ENCODE peak calls at places on chromosomes 16 and 17, in six cellular contexts. Y, R, P, W, X and K are unnamed samples.

GRCh38 chr17:11736613-11737289 is 138.5 kb downstream of the DNAH9 start:
- DNase-seq in Y (no peak), R (no peak), P (no peak), W (no peak), X (no peak), K (no peak)

GRCh38 chr16:24837969-24838368 is 7.8 kb upstream of the SLC5A11 start:
- DNase-seq in Y (no peak), R (no peak), P (no peak), W (no peak), X (peak; percentile 23), K (no peak)

GRCh38 chr17:29958947-29959657 is 17.7 kb downstream of the EFCAB5 start:
- DNase-seq in Y (no peak), R (no peak), P (no peak), W (no peak), X (no peak), K (no peak)

GRCh38 chr16:66165879-66166278 is 200.6 kb upstream of the CDH5 start:
- DNase-seq in Y (no peak), R (no peak), P (no peak), W (no peak), X (no peak), K (no peak)

GRCh38 chr16:86510465-86511261 is at the start of gene FOXF1:
- DNase-seq in Y (no peak), R (peak; percentile 11), P (peak; percentile 64), W (no peak), X (no peak), K (no peak)

GRCh38 chr16:55036371-55036821 is 105.7 kb downstream of the IRX5 start:
- DNase-seq in Y (no peak), R (no peak), P (no peak), W (no peak), X (no peak), K (no peak)

GRCh38 chr17:64496348-64496785 is 487 bp downstream of the POLG2 start:
- DNase-seq in Y (no peak), R (no peak), P (no peak), W (no peak), X (no peak), K (no peak)

GRCh38 chr16:64475627-64476351 is 646.1 kb downstream of the CDH11 start:
- DNase-seq in Y (peak; percentile 63), R (no peak), P (peak; percentile 62), W (no peak), X (no peak), K (no peak)

GRCh38 chr16:58155839-58156238 is 26.7 kb upstream of the CFAP20 start:
- DNase-seq in Y (no peak), R (no peak), P (no peak), W (no peak), X (no peak), K (no peak)

GRCh38 chr17:63406689-63407330 is 39.3 kb downstream of the CYB561 start:
- DNase-seq in Y (peak; percentile 95), R (peak; percentile 90), P (peak; percentile 95), W (peak; percentile 85), X (no peak), K (peak; percentile 63)

GRCh38 chr17:32518856-32519768 is 32.3 kb downstream of the CDK5R1 start:
- DNase-seq in Y (no peak), R (peak; percentile 82), P (no peak), W (peak; percentile 60), X (peak; percentile 86), K (no peak)

GRCh38 chr16:27632267-27632666 is 82.3 kb downstream of the KATNIP start:
- DNase-seq in Y (no peak), R (no peak), P (no peak), W (no peak), X (no peak), K (no peak)

GRCh38 chr16:86809458-86809955 is 231.2 kb downstream of the FOXL1 start:
- DNase-seq in Y (peak; percentile 94), R (no peak), P (peak; percentile 41), W (no peak), X (no peak), K (no peak)

GRCh38 chr17:82402865-82403264 is 15.3 kb upstream of the HEXD start:
- DNase-seq in Y (no peak), R (peak; percentile 23), P (no peak), W (no peak), X (no peak), K (no peak)

GRCh38 chr16:48720266-48720665 is 110.3 kb upstream of the N4BP1 start:
- DNase-seq in Y (peak; percentile 3), R (peak; percentile 13), P (peak; percentile 10), W (no peak), X (no peak), K (no peak)

GRCh38 chr17:49508061-49508865 is 13.2 kb downstream of the NGFR start:
- DNase-seq in Y (no peak), R (no peak), P (no peak), W (no peak), X (no peak), K (peak; percentile 42)

GRCh38 chr17:44079877-44080821 is 9.6 kb downstream of the G6PC3 start:
- DNase-seq in Y (no peak), R (no peak), P (no peak), W (no peak), X (no peak), K (peak; percentile 35)

GRCh38 chr16:85157813-85158701 is 45.8 kb upstream of the CIBAR2 start:
- DNase-seq in Y (no peak), R (peak; percentile 49), P (no peak), W (no peak), X (no peak), K (no peak)

GRCh38 chr17:73962308-73962707 is 241.2 kb upstream of the RPL38 start:
- DNase-seq in Y (no peak), R (no peak), P (no peak), W (no peak), X (no peak), K (no peak)

GRCh38 chr16:81353895-81354294 is 39.1 kb downstream of the GAN start:
- DNase-seq in Y (no peak), R (no peak), P (no peak), W (no peak), X (no peak), K (no peak)

GRCh38 chr16:89054261-89054661 is 39.4 kb upstream of the ACSF3 start:
- DNase-seq in Y (no peak), R (no peak), P (no peak), W (no peak), X (no peak), K (no peak)

GRCh38 chr16:89051521-89052166 is 42.0 kb upstream of the ACSF3 start:
- DNase-seq in Y (no peak), R (no peak), P (no peak), W (no peak), X (no peak), K (peak; percentile 42)

GRCh38 chr16:89053725-89054029 is 40.0 kb upstream of the ACSF3 start:
- DNase-seq in Y (no peak), R (no peak), P (no peak), W (no peak), X (no peak), K (no peak)

GRCh38 chr16:89052191-89052787 is 41.4 kb upstream of the ACSF3 start:
- DNase-seq in Y (no peak), R (no peak), P (no peak), W (no peak), X (no peak), K (no peak)

DNA sequence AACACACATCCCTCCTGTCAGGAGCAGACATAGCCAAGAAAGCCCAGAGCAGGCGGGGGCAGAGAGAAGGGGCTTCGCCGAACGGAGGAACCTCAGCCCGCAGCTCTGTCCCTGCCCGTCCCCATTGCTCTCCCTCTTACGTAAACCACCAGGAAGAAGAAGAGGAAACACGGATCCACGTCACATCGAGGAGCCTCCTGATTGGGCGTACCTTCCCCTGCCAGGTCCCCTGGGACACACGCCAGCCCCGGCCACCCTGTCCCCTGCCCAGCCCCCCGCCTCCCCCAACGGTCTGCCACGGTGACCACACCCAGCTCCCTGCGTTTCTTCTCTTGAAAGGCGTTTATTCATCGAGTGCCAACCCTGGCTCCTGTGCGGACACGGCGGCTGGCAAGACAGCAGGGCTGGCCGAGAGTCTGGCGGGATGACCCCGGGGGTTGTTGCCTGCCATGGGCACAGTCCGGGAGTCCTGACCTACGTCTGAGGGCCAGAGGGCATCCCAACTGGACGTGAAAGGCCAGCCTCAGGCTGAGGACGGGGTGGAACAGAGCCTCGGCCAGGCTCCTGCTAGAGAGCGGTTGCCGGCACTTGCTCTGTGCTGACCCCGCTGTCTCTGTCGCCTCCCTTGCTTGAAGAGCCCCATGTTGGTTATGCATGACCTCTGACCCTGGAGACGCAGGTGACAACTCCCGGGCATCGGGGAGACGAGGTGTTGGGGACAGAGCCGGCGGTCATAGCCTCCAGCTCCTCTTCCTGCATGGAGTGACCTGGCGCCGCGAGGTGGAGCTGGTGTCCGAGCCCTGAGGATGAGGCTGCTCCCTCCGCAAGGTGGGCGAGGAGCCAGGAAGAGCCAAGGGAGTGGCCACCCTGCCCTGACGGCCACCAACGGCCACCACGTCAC is 40.6 kb upstream of the ACSF3 start:
- DNase-seq in Y (no peak), R (no peak), P (no peak), W (no peak), X (no peak), K (no peak)
- H3K4me3 ChIP-seq in Y (peak overlapping the region; percentile 23), R (no peak overlapping the region), P (no peak overlapping the region), W (peak overlapping the region; percentile 18), X (peak overlapping the region; percentile 7), K (no peak overlapping the region)

DNA sequence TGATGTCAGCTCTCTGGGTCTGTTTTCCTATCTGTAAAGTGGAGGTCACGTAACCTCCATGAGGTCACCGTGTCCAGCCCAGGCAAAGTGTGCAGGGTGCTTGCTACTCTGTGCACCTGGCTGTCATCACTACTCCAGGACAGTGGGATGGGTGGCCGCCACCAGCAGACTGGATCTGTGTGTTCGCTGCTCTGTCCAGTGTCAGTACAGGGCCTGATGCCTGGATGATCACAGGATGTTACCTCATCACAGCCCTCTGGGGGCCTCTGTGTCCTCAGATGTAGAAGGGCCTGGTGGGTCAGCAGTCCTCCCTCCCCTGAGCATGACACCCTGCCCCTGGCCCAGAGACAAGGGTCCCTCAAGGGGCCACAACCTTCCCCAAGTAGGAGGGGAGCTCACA is 80.0 kb downstream of the KCNJ18 start:
- DNase-seq in Y (no peak), R (no peak), P (no peak), W (no peak), X (no peak), K (no peak)
- H3K4me3 ChIP-seq in Y (no peak overlapping the region), R (no peak overlapping the region), P (no peak overlapping the region), W (no peak overlapping the region), X (no peak overlapping the region), K (no peak overlapping the region)

DNA sequence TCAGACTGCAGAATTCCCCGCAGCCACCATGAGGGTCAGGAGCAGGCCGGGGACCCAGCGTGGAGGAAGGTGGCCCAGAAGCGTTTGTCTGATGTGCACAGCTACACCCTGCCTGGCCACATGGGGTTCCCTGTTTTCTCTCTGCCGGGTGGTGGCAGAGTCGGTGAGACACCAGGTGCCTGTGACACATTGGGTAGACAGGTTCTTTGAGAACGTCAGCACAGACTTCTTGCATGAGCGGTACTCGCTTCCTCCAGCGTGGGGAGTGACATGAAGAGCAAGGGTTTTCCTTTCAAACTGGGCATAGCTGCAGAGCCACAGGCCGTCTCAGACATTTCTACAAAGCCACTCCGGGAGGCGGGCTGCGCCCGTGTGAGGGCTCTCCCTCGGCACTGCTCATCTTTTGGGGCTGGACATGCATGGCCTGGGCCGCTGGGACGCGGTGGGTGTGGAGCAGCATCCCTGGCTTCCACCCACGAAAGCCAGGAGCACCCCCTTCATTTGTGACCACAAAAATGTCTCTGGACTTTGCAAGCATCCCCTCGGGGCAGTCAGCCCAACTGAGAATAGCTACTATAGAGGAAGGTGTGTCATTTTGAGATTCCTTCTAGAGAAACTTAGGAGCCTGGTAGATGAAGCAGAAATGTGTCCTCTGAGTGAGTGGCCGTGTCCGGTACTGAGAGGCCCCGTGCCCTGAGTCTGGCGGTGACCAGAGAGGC is 26.0 kb downstream of the NME3 start:
- DNase-seq in Y (peak; percentile 78), R (no peak), P (peak; percentile 18), W (no peak), X (peak; percentile 76), K (no peak)
- H3K4me3 ChIP-seq in Y (peak overlapping the region; percentile 21), R (no peak overlapping the region), P (no peak overlapping the region), W (no peak overlapping the region), X (no peak overlapping the region), K (no peak overlapping the region)

GRCh38 chr17:75048396-75048933 is 1.4 kb downstream of the KCTD2 start:
- DNase-seq in Y (no peak), R (no peak), P (peak; percentile 62), W (no peak), X (no peak), K (no peak)
- H3K4me3 ChIP-seq in Y (peak overlapping the region; percentile 92), R (peak overlapping the region; percentile 90), P (peak overlapping the region; percentile 96), W (peak overlapping the region; percentile 78), X (no peak overlapping the region), K (no peak overlapping the region)